ENCODE peak calls at places on chromosomes 16 and 17, in six cellular contexts. One of them, this sample, is unnamed.
A peak's percentile ranks its signal among the peaks of the same experiment; 100 is the strongest.

GRCh38 chr17:70006159-70006558 is 68.9 kb upstream of the KCNJ16 start:
- DNase-seq in Caco-2: no peak
- DNase-seq in tibial artery: no peak
- DNase-seq in suprapubic skin: no peak
- DNase-seq in heart right ventricle: no peak
- DNase-seq in body of pancreas: no peak
- DNase-seq in this sample: peak; percentile 40

GRCh38 chr16:3317315-3317999 is 12.2 kb downstream of the ZNF75A start:
- DNase-seq in body of pancreas: no peak
- DNase-seq in suprapubic skin: no peak
- DNase-seq in heart right ventricle: no peak
- DNase-seq in tibial artery: no peak
- DNase-seq in Caco-2: no peak
- DNase-seq in this sample: peak; percentile 37

GRCh38 chr17:76452102-76452645 is 778 bp downstream of the UBE2O start:
- DNase-seq in suprapubic skin: no peak
- DNase-seq in tibial artery: no peak
- DNase-seq in heart right ventricle: no peak
- DNase-seq in Caco-2: no peak
- DNase-seq in body of pancreas: peak; percentile 39
- DNase-seq in this sample: no peak

GRCh38 chr17:82203920-82204319 is 8.7 kb downstream of the CCDC57 start:
- DNase-seq in body of pancreas: no peak
- DNase-seq in tibial artery: no peak
- DNase-seq in Caco-2: no peak
- DNase-seq in heart right ventricle: no peak
- DNase-seq in suprapubic skin: no peak
- DNase-seq in this sample: no peak

GRCh38 chr17:74152591-74153455 is 50.7 kb upstream of the RPL38 start:
- DNase-seq in heart right ventricle: no peak
- DNase-seq in suprapubic skin: peak; percentile 55
- DNase-seq in tibial artery: no peak
- DNase-seq in body of pancreas: no peak
- DNase-seq in Caco-2: no peak
- DNase-seq in this sample: no peak

GRCh38 chr17:59756236-59756818 is 48.9 kb downstream of the VMP1 start:
- DNase-seq in heart right ventricle: no peak
- DNase-seq in Caco-2: no peak
- DNase-seq in tibial artery: no peak
- DNase-seq in suprapubic skin: no peak
- DNase-seq in body of pancreas: no peak
- DNase-seq in this sample: peak; percentile 76

GRCh38 chr17:66255527-66255971 is 26.3 kb upstream of the APOH start:
- DNase-seq in body of pancreas: no peak
- DNase-seq in tibial artery: no peak
- DNase-seq in suprapubic skin: no peak
- DNase-seq in heart right ventricle: no peak
- DNase-seq in Caco-2: no peak
- DNase-seq in this sample: no peak

GRCh38 chr17:379531-380200 is 27.1 kb upstream of the RPH3AL start:
- DNase-seq in Caco-2: peak; percentile 29
- DNase-seq in body of pancreas: no peak
- DNase-seq in suprapubic skin: no peak
- DNase-seq in heart right ventricle: no peak
- DNase-seq in tibial artery: no peak
- DNase-seq in this sample: no peak

GRCh38 chr17:50664788-50665458 is 30.2 kb downstream of the ABCC3 start:
- DNase-seq in tibial artery: no peak
- DNase-seq in body of pancreas: no peak
- DNase-seq in heart right ventricle: no peak
- DNase-seq in suprapubic skin: no peak
- DNase-seq in Caco-2: no peak
- DNase-seq in this sample: no peak

GRCh38 chr16:16092925-16093624 is 130.2 kb downstream of the ABCC6 start:
- DNase-seq in heart right ventricle: no peak
- DNase-seq in body of pancreas: peak; percentile 76
- DNase-seq in tibial artery: no peak
- DNase-seq in suprapubic skin: no peak
- DNase-seq in Caco-2: no peak
- DNase-seq in this sample: peak; percentile 60

GRCh38 chr17:61314368-61315078 is 85.1 kb upstream of the TBX2 start:
- DNase-seq in heart right ventricle: peak; percentile 66
- DNase-seq in suprapubic skin: no peak
- DNase-seq in tibial artery: peak; percentile 79
- DNase-seq in body of pancreas: no peak
- DNase-seq in Caco-2: no peak
- DNase-seq in this sample: peak; percentile 49

GRCh38 chr16:84829168-84829965 is 9.6 kb downstream of the CRISPLD2 start:
- DNase-seq in Caco-2: no peak
- DNase-seq in suprapubic skin: no peak
- DNase-seq in body of pancreas: no peak
- DNase-seq in heart right ventricle: no peak
- DNase-seq in tibial artery: peak; percentile 60
- DNase-seq in this sample: peak; percentile 88

GRCh38 chr17:70084476-70084875 is 9.5 kb downstream of the KCNJ16 start:
- DNase-seq in body of pancreas: no peak
- DNase-seq in heart right ventricle: no peak
- DNase-seq in suprapubic skin: no peak
- DNase-seq in Caco-2: no peak
- DNase-seq in tibial artery: no peak
- DNase-seq in this sample: peak; percentile 54

GRCh38 chr17:6570731-6571465 is 14.5 kb upstream of the PITPNM3 start:
- DNase-seq in heart right ventricle: no peak
- DNase-seq in suprapubic skin: no peak
- DNase-seq in body of pancreas: no peak
- DNase-seq in Caco-2: no peak
- DNase-seq in tibial artery: no peak
- DNase-seq in this sample: no peak

GRCh38 chr16:9846362-9847099 is 335.7 kb downstream of the GRIN2A start:
- DNase-seq in suprapubic skin: no peak
- DNase-seq in tibial artery: no peak
- DNase-seq in Caco-2: no peak
- DNase-seq in body of pancreas: no peak
- DNase-seq in heart right ventricle: no peak
- DNase-seq in this sample: no peak

GRCh38 chr16:71421911-71422310 is 19.9 kb downstream of the TLE7 start:
- DNase-seq in tibial artery: no peak
- DNase-seq in Caco-2: no peak
- DNase-seq in suprapubic skin: no peak
- DNase-seq in body of pancreas: peak; percentile 20
- DNase-seq in heart right ventricle: no peak
- DNase-seq in this sample: peak; percentile 31

GRCh38 chr16:963913-964695 is 6.7 kb downstream of the LMF1 start:
- DNase-seq in suprapubic skin: peak; percentile 67
- DNase-seq in tibial artery: no peak
- DNase-seq in heart right ventricle: no peak
- DNase-seq in body of pancreas: no peak
- DNase-seq in Caco-2: no peak
- DNase-seq in this sample: peak; percentile 34

GRCh38 chr17:61412860-61413653 is 13.4 kb downstream of the TBX2 start:
- DNase-seq in heart right ventricle: peak; percentile 23
- DNase-seq in suprapubic skin: peak; percentile 78
- DNase-seq in body of pancreas: no peak
- DNase-seq in tibial artery: peak; percentile 20
- DNase-seq in Caco-2: peak; percentile 45
- DNase-seq in this sample: no peak

GRCh38 chr16:64392456-64392855 is 729.4 kb downstream of the CDH11 start:
- DNase-seq in suprapubic skin: no peak
- DNase-seq in heart right ventricle: no peak
- DNase-seq in tibial artery: no peak
- DNase-seq in Caco-2: no peak
- DNase-seq in body of pancreas: no peak
- DNase-seq in this sample: no peak

GRCh38 chr16:57621521-57622268 is 6.7 kb upstream of the ADGRG1 start:
- DNase-seq in tibial artery: no peak
- DNase-seq in body of pancreas: no peak
- DNase-seq in heart right ventricle: no peak
- DNase-seq in suprapubic skin: no peak
- DNase-seq in Caco-2: no peak
- DNase-seq in this sample: no peak

GRCh38 chr17:32593003-32593402 is 106.2 kb downstream of the CDK5R1 start:
- DNase-seq in tibial artery: no peak
- DNase-seq in suprapubic skin: no peak
- DNase-seq in heart right ventricle: no peak
- DNase-seq in Caco-2: no peak
- DNase-seq in body of pancreas: no peak
- DNase-seq in this sample: peak; percentile 1

GRCh38 chr17:48181653-48182052 is 74.1 kb downstream of the SNX11 start:
- DNase-seq in body of pancreas: no peak
- DNase-seq in Caco-2: peak; percentile 67
- DNase-seq in suprapubic skin: no peak
- DNase-seq in tibial artery: no peak
- DNase-seq in heart right ventricle: no peak
- DNase-seq in this sample: peak; percentile 31

GRCh38 chr17:32551186-32551955 is 64.6 kb downstream of the CDK5R1 start:
- DNase-seq in tibial artery: no peak
- DNase-seq in suprapubic skin: no peak
- DNase-seq in Caco-2: no peak
- DNase-seq in body of pancreas: no peak
- DNase-seq in heart right ventricle: no peak
- DNase-seq in this sample: peak; percentile 64

GRCh38 chr16:74695450-74696422 is 4.9 kb downstream of the MLKL start:
- DNase-seq in suprapubic skin: peak; percentile 87
- DNase-seq in tibial artery: peak; percentile 87
- DNase-seq in Caco-2: peak; percentile 92
- DNase-seq in heart right ventricle: peak; percentile 86
- DNase-seq in body of pancreas: peak; percentile 81
- DNase-seq in this sample: peak; percentile 97

GRCh38 chr17:44005865-44006580 is 1.6 kb downstream of the NAGS start:
- DNase-seq in heart right ventricle: no peak
- DNase-seq in body of pancreas: peak; percentile 44
- DNase-seq in suprapubic skin: no peak
- DNase-seq in Caco-2: no peak
- DNase-seq in tibial artery: no peak
- DNase-seq in this sample: peak; percentile 38

DNA sequence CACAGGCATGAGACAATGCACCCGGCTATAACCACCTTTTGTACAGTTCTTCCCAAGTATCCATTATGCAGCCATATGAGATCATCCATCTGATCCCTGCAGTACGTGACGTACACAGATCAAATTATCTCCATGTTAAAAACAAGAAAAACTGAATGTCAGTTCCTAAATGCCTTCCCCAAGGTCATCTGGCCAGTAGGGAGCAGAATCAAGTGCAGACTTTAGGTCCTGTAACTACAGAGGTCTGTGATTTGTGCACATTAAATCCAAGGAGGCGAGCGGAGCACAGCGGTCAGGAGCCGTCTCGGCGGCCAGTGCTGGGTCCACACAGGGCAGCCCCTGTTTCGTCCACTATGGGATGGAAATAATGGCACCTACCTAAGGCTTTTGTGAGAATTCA is 23.6 kb downstream of the ZCCHC14 start:
- DNase-seq in Caco-2: no peak
- DNase-seq in heart right ventricle: no peak
- DNase-seq in tibial artery: no peak
- DNase-seq in body of pancreas: no peak
- DNase-seq in suprapubic skin: no peak
- DNase-seq in this sample: no peak
- H3K4me3 ChIP-seq in Caco-2: no peak overlapping the region
- H3K4me3 ChIP-seq in heart right ventricle: no peak overlapping the region
- H3K4me3 ChIP-seq in tibial artery: no peak overlapping the region
- H3K4me3 ChIP-seq in body of pancreas: no peak overlapping the region
- H3K4me3 ChIP-seq in suprapubic skin: no peak overlapping the region
- H3K4me3 ChIP-seq in this sample: no peak overlapping the region

DNA sequence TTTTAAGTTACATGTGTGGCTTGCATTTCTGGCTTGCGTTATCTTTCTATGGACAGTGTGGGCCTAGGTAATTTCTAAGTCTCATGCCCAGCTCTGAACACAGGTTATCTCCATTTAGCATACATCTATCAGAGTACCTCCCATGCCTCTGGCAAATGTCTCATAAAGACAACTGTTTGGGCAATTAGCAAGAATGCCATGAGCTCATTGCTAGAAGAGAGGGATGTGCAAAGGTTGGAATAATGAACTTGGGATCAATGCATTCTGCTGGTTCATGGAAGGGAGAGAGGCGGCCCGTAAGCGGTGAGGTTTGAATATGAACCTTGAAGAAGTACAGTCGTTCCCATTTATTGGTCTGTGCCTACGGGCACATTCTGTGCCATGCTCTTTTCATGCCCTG is 14.4 kb downstream of the SYT17 start:
- DNase-seq in Caco-2: no peak
- DNase-seq in tibial artery: no peak
- DNase-seq in suprapubic skin: no peak
- DNase-seq in body of pancreas: no peak
- DNase-seq in heart right ventricle: no peak
- DNase-seq in this sample: no peak
- TF ChIP-seq CTCF in Caco-2: no peak
- TF ChIP-seq CTCF in tibial artery: no peak
- TF ChIP-seq CTCF in suprapubic skin: no peak
- TF ChIP-seq CTCF in body of pancreas: no peak
- TF ChIP-seq CTCF in heart right ventricle: no peak
- TF ChIP-seq CTCF in this sample: no peak

DNA sequence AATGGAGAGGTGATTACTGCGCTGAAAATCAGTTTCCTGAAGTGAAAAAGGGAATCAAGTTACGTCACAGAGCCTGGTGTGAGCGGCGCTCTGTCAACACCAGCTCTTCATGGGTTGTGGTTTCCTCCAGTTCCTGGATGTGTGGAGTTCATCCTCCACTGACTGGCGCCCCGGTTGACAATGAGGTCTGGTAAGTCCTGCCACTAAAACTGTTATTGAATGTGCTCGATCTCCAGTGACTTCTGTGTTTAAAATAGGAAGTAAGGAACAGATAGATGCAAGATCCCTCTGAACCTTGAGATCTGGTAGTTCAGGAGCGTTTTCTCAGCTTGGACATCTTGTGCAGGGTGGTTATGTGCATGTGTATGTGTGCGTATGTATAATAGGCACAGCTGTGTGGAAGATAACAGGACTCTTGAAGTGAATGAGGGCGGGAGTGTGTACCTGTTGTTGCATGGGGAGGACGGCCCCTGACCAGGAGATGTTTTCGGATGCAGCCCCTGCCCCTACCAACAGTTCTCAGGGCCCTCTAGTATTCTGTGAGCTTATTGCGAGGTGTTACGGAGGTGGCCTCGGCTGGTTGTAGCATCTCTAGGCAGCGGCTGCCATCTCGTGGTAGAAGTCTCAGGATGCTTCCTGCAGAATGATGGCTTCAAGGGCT is 22.0 kb upstream of the GOT2 start:
- DNase-seq in body of pancreas: peak; percentile 57
- DNase-seq in Caco-2: peak; percentile 81
- DNase-seq in suprapubic skin: peak; percentile 85
- DNase-seq in heart right ventricle: peak; percentile 67
- DNase-seq in tibial artery: peak; percentile 58
- DNase-seq in this sample: peak; percentile 88
- H3K4me3 ChIP-seq in body of pancreas: no peak overlapping the region
- H3K4me3 ChIP-seq in Caco-2: no peak overlapping the region
- H3K4me3 ChIP-seq in suprapubic skin: no peak overlapping the region
- H3K4me3 ChIP-seq in heart right ventricle: no peak overlapping the region
- H3K4me3 ChIP-seq in tibial artery: no peak overlapping the region
- H3K4me3 ChIP-seq in this sample: no peak overlapping the region

DNA sequence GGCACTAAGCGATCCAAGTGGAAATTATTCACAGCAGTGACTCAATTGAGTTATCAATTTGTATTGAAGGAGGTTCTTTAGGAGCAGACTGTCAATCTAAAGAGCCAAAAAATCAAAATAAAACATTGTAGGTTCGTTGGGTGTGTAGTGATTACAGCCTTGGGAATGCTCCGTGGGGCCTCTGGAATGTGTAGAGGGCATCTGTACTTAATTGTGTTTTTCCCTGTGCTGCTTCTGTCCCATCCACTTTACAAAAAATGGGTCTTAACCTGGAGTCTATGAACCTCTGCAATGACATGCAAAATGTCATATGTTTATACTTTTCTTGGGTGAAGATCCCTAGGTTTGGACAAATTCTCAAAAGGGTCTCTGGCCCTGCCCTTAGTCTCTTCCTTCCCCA is 215.1 kb downstream of the CCDC182 start:
- DNase-seq in body of pancreas: no peak
- DNase-seq in heart right ventricle: no peak
- DNase-seq in tibial artery: no peak
- DNase-seq in Caco-2: no peak
- DNase-seq in suprapubic skin: no peak
- DNase-seq in this sample: no peak
- TF ChIP-seq CTCF in body of pancreas: no peak
- TF ChIP-seq CTCF in heart right ventricle: no peak
- TF ChIP-seq CTCF in tibial artery: no peak
- TF ChIP-seq CTCF in Caco-2: no peak
- TF ChIP-seq CTCF in suprapubic skin: no peak
- TF ChIP-seq CTCF in this sample: no peak